ENCODE peak calls at places on chromosome 6, in ten cellular contexts. M is fibroblast of the aortic adventitia; R is spleen; W is iPS-NIHi11; J is D341Med; H is naive thymus-derived CD4-positive, alpha-beta T cell; N is EL; A is stimulated activated CD4-positive, alpha-beta T cell treated with anti-CD3 and anti-CD28 coated beads, Interleukin-4, amount 100 ng/mL, for 24 hours; F is cardiac muscle cell; Y is upper lobe of right lung. D is an unnamed sample.

GRCh38 chr6:17729223-17730077 is 22.7 kb upstream of the NUP153 start:
- DNase-seq in F (no peak), Y (no peak), R (no peak), J (no peak), M (peak), N (no peak), A (no peak), H (no peak), W (no peak), D (no peak)

GRCh38 chr6:80321011-80321410 is 214.5 kb downstream of the BCKDHB start:
- DNase-seq in H (no peak), J (no peak), R (no peak), M (no peak), A (no peak), W (no peak), N (no peak), Y (no peak), F (no peak), D (no peak)

GRCh38 chr6:12420626-12421025 is 130.5 kb downstream of the EDN1 start:
- DNase-seq in R (no peak), N (peak), A (no peak), F (no peak), J (no peak), W (no peak), H (no peak), Y (no peak), M (no peak), D (no peak)

GRCh38 chr6:96783307-96783706 is 54.0 kb downstream of the GPR63 start:
- DNase-seq in Y (no peak), H (no peak), A (no peak), F (no peak), W (no peak), N (no peak), J (no peak), M (no peak), R (no peak), D (no peak)

GRCh38 chr6:391559-392440 is at the start of gene IRF4:
- DNase-seq in W (peak), F (no peak), R (peak), Y (no peak), N (no peak), J (peak), H (no peak), M (no peak), A (peak), D (no peak)

GRCh38 chr6:81241717-81242116 is 510.8 kb downstream of the TENT5A start:
- DNase-seq in N (peak), W (peak), Y (no peak), A (no peak), M (peak), H (no peak), J (peak), F (peak), R (no peak), D (no peak)

GRCh38 chr6:17912521-17912920 is 74.9 kb downstream of the KIF13A start:
- DNase-seq in M (no peak), J (no peak), H (no peak), A (no peak), R (no peak), F (no peak), N (no peak), W (no peak), Y (no peak), D (no peak)

GRCh38 chr6:34157236-34157830 is 11.4 kb upstream of the GRM4 start:
- DNase-seq in F (no peak), J (peak), Y (peak), A (no peak), H (no peak), W (no peak), N (no peak), M (no peak), R (peak), D (peak)

GRCh38 chr6:159466934-159467333 is 226.1 kb downstream of the SOD2 start:
- DNase-seq in N (no peak), H (no peak), A (no peak), M (no peak), R (no peak), W (no peak), F (no peak), J (no peak), Y (no peak), D (no peak)

GRCh38 chr6:125166711-125167110 is 13.1 kb downstream of the TPD52L1 start:
- DNase-seq in F (no peak), A (no peak), W (no peak), H (no peak), Y (no peak), J (no peak), M (no peak), R (no peak), N (no peak), D (no peak)

GRCh38 chr6:126718600-126719327 is 378.8 kb downstream of the CENPW start:
- DNase-seq in J (no peak), R (no peak), W (no peak), F (no peak), H (no peak), Y (no peak), M (no peak), A (no peak), N (no peak), D (no peak)

D was measured in activated B cell treated with CpG ODN at 0.5 μM for 24 hours.